ENCODE peak calls at places on chromosomes 5 and 9, in five cellular contexts. A is colonic mucosa, L is A549, Z is AG10803, V is GM12865. O is an unnamed sample.

GRCh38 chr5:71830626-71831539 is 111.8 kb downstream of the CARTPT start:
- DNase-seq in A (peak), L (peak), Z (peak), V (no peak), O (peak)

GRCh38 chr5:55234171-55234700 is 828 bp upstream of the CCNO start:
- DNase-seq in A (peak), L (peak), Z (peak), V (no peak), O (peak)

GRCh38 chr5:151051066-151051930 is 29.5 kb downstream of the TNIP1 start:
- DNase-seq in A (peak), L (peak), Z (peak), V (peak), O (peak)

GRCh38 chr9:134533850-134534585 is 107.6 kb upstream of the COL5A1 start:
- DNase-seq in A (no peak), L (no peak), Z (no peak), V (no peak), O (peak)

GRCh38 chr9:137446851-137447471 is 5.8 kb upstream of the ENTPD8 start:
- DNase-seq in A (no peak), L (no peak), Z (peak), V (no peak), O (peak)

GRCh38 chr5:91074615-91075014 is 308.5 kb downstream of the ARRDC3 start:
- DNase-seq in A (no peak), L (peak), Z (peak), V (no peak), O (peak)

GRCh38 chr9:98983295-98984268 is 39.9 kb downstream of the COL15A1 start:
- DNase-seq in A (no peak), L (no peak), Z (peak), V (no peak), O (peak)

GRCh38 chr5:150640311-150641005 is at the start of gene SYNPO:
- DNase-seq in A (peak), L (peak), Z (peak), V (no peak), O (peak)

GRCh38 chr5:74130141-74130897 is 504.3 kb downstream of the ARHGEF28 start:
- DNase-seq in A (no peak), L (no peak), Z (no peak), V (no peak), O (no peak)

GRCh38 chr9:131546336-131547084 is 1.2 kb downstream of the PRRT1B start:
- DNase-seq in A (peak), L (no peak), Z (no peak), V (no peak), O (no peak)

GRCh38 chr9:131545786-131546335 is 538 bp downstream of the PRRT1B start:
- DNase-seq in A (peak), L (no peak), Z (no peak), V (no peak), O (no peak)

GRCh38 chr9:131543141-131543540 is 2.2 kb upstream of the PRRT1B start:
- DNase-seq in A (no peak), L (no peak), Z (no peak), V (no peak), O (no peak)

GRCh38 chr9:131539223-131539923 is 6.0 kb upstream of the PRRT1B start:
- DNase-seq in A (no peak), L (no peak), Z (no peak), V (no peak), O (no peak)

DNA sequence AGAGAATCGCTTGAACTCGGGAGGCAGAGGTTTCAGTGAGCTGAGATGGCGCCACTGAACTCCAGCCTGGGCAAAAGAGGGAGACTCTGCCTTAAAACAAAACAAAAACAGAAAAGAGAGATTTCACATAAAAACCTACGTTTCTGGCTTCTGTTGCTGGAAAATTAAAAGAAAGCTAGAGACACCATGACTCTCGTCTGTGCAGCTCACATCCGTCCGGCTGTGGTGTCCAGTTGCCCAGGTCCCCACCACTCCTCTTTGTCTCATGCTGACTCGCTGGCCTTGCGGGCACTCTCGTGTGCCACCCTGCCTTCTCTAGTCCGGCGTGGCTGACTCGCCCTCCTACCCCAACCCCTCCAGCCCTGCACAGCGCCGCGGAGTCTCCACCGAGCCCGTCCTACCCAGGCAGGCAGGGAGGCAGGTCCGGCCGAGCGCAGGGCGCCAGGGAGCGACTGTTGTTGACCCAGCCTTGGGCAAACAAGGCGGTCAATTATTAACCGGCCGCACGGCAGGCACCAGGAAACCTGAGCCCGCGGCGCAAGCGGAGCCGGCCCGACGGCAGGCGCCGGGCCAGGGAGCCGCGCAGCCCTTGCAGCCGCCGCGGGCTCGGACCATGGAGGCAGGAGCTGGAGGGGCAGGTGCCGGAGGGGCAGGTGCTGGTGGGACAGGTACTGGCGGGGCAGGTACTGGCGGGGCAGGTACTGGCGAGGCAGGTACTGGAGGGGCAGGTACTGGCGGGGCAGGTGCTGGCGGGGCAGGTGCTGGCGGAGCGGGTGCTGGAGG is at the start of gene PRRT1B:
- DNase-seq in A (peak), L (peak), Z (no peak), V (no peak), O (no peak)
- H3K4me3 ChIP-seq in A (peak), L (peak), Z (no peak), V (no peak), O (no peak)

GRCh38 chr9:87859137-87859536 is 23.5 kb upstream of the SPATA31E1 start:
- DNase-seq in A (no peak), L (no peak), Z (no peak), V (no peak), O (no peak)
- TF ChIP-seq CTCF in A (no peak), L (no peak), Z (no peak), V (no peak), O (no peak)

GRCh38 chr5:163838738-163839137 is 333.3 kb downstream of the MAT2B start:
- DNase-seq in A (no peak), L (no peak), Z (peak), V (no peak), O (peak)
- H3K4me3 ChIP-seq in A (no peak), L (no peak), Z (no peak), V (no peak), O (no peak)

DNA sequence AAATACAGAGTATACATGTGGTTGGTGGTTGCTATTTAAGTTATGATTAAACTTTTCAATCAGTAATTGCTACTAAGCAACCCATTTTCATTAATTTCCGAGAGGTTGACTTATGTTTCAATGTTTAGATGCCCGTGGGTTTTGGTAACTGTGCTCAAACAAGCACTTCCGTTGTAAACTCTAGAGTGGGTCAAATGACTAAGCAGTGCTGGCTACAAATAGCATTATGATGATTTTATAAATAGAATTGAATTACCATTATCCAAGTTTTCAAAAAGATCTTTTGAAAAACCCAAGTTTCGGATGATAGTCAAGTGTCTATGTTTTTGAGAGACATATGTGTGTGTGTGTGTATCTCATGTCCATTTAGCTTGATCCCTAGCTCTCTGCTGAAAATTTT is 2369.4 kb upstream of the ACO1 start:
- DNase-seq in A (no peak), L (no peak), Z (no peak), V (no peak), O (no peak)
- TF ChIP-seq CTCF in A (no peak), L (no peak), Z (no peak), V (no peak), O (no peak)

GRCh38 chr9:126363847-126364671 is 37.4 kb downstream of the MVB12B start:
- DNase-seq in A (peak), L (peak), Z (no peak), V (no peak), O (no peak)

GRCh38 chr9:126367139-126367538 is 40.5 kb downstream of the MVB12B start:
- DNase-seq in A (no peak), L (no peak), Z (no peak), V (no peak), O (no peak)

GRCh38 chr9:126367646-126368419 is 41.2 kb downstream of the MVB12B start:
- DNase-seq in A (peak), L (no peak), Z (no peak), V (no peak), O (no peak)

GRCh38 chr9:126365780-126366179 is 39.2 kb downstream of the MVB12B start:
- DNase-seq in A (no peak), L (no peak), Z (no peak), V (no peak), O (no peak)

GRCh38 chr9:126366366-126367011 is 39.9 kb downstream of the MVB12B start:
- DNase-seq in A (peak), L (no peak), Z (peak), V (no peak), O (no peak)
- H3K4me3 ChIP-seq in A (no peak), L (no peak), Z (no peak), V (no peak), O (no peak)

DNA sequence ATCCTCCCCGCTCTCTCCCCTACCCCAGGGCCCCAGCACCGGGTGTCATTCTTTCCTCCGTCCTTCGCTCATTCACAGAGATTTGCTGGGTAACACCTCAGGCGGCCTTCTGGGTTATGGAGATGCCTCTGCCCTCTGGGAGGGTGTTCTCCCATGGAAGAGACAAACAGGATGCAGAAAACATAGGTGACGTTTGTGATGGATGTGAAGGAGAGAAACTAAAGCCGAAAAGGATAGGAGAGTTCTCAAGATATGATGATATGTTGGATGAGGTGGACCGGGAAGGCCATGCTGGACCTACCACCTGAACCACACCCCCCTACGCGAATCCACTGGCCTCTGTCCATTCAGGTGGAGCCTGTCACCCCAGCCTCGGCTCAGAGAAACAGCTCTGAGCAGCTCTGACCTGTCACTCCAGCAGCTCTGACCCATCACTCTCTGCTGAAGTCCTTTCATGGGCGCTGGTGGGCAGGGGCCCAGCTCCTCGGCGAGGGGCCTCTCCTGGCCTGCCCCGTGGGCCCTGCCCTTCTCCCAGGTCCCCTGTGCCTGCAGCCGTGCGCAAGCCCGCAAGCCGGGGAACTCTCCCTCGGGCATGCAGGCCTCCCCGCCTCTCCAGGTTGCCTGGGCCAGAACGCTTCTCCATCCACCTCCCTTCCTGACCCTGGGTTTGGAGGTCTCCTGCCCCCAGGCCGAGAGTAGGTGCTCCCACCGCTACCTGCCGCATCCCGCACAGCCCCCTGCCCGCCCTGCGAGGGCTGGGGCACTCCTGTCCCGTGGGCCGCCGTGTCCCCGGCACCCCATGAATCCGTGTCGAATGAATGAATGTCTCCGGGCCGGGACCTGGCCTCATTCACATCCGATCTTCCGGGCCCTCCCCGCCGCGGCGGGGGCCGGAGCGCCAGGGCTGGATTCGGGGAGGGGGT is 717 bp upstream of the NCS1 start:
- DNase-seq in A (no peak), L (no peak), Z (no peak), V (no peak), O (no peak)
- TF ChIP-seq CTCF in A (no peak), L (no peak), Z (no peak), V (no peak), O (no peak)

DNA sequence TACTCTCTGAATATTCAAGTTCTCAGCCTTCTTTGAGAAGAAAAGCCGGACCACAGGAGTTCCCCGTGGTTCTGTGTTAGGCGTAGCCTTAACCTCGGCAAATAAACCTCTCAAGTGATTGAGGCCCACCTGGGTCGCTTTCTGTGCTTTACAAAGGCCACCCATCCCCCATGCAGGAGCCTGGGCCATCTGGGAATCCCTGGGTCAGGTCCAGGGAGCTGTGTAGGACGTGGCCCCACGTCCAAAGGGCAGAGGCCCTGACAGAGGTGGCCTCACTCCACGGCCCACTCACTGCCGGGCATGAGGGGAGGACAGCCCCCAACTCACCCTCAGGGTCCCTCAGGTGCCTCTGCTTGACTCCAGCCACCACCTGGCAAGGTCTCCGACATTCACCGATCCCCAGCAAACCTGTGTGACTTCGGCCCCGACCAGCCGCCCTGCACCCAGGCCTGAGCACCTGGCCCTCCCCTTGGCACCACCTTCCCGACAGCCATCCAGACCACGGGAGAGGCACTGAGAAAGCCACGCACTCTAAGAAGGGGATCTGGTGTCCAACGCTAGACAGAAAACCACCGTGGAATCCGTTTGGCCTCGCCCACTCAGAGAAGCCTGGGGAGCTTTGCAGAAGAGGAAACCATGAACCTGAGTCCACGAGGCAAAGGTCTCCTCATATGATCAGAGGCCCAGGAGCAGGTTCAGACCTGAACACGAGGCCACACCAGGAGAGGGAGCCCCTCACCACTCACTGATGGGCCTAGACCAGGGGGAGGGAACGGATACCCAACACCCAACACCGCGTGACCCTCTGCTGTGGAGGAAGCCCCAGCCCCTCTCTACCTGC is 4.5 kb downstream of the SLC12A7 start:
- DNase-seq in A (peak), L (no peak), Z (no peak), V (no peak), O (no peak)
- H3K4me3 ChIP-seq in A (no peak), L (no peak), Z (no peak), V (no peak), O (no peak)

DNA sequence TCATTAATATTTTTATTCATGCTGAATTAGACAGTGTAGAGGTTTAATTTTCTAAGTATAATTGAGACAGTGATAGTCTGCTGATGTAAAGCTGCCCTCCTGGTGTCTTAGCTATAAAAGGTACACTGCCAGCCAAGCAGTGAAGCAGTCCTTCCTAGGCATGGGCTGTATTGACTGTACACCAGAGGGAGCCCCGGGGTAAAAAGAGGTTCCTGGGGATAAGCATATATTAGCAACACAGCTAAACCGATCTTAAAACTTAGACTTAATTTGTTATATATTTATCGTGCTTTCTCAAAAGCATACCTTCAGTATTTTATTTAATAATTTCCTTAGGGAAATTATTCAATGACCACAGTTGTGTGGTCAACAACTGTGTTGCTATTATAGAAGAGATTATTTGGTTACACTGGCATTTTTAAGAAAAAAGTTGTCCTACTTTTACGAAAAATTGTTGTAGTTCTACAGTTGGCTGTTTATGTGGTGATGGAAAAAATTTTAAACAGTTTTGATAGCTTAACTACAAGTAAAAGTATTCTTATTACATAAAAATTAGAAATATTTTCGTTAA is 68.8 kb downstream of the ELL2 start:
- DNase-seq in A (peak), L (peak), Z (peak), V (peak), O (peak)
- TF ChIP-seq CTCF in A (peak), L (peak), Z (peak), V (peak), O (peak)